ENCODE peak calls at places on chromosome 6, in ten cellular contexts. E, U, H, T, F, N, Q, M, K and A are unnamed samples.

GRCh38 chr6:153131037-153131981 is at the start of gene RGS17:
- DNase-seq in E (peak; percentile 84), U (peak; percentile 76), H (no peak), T (peak; percentile 39), F (peak; percentile 33), N (peak; percentile 56), Q (peak; percentile 45), M (peak; percentile 64), K (no peak), A (no peak)

GRCh38 chr6:2502096-2502997 is 248.4 kb downstream of the MYLK4 start:
- DNase-seq in E (no peak), U (no peak), H (no peak), T (no peak), F (no peak), N (no peak), Q (no peak), M (no peak), K (no peak), A (no peak)

GRCh38 chr6:2885967-2886731 is 17.0 kb downstream of the SERPINB9 start:
- DNase-seq in E (no peak), U (no peak), H (no peak), T (no peak), F (no peak), N (no peak), Q (no peak), M (no peak), K (no peak), A (no peak)

GRCh38 chr6:127124196-127124595 is 5.7 kb downstream of the RSPO3 start:
- DNase-seq in E (no peak), U (no peak), H (no peak), T (no peak), F (no peak), N (no peak), Q (no peak), M (no peak), K (no peak), A (no peak)

GRCh38 chr6:4253604-4254211 is 118.3 kb upstream of the ECI2 start:
- DNase-seq in E (peak; percentile 65), U (no peak), H (no peak), T (peak; percentile 27), F (no peak), N (peak; percentile 32), Q (no peak), M (peak; percentile 23), K (no peak), A (no peak)

GRCh38 chr6:164085086-164085485 is 670.6 kb downstream of the QKI start:
- DNase-seq in E (no peak), U (no peak), H (no peak), T (no peak), F (no peak), N (no peak), Q (no peak), M (peak; percentile 90), K (no peak), A (no peak)

GRCh38 chr6:75855047-75855446 is 106.0 kb downstream of the MYO6 start:
- DNase-seq in E (peak; percentile 16), U (peak; percentile 18), H (no peak), T (peak; percentile 29), F (no peak), N (peak; percentile 6), Q (peak; percentile 71), M (peak; percentile 77), K (no peak), A (no peak)

GRCh38 chr6:11471261-11471660 is 66.3 kb upstream of the TMEM170B start:
- DNase-seq in E (no peak), U (no peak), H (no peak), T (no peak), F (no peak), N (no peak), Q (no peak), M (no peak), K (no peak), A (no peak)

GRCh38 chr6:101544286-101544685 is 150.8 kb downstream of the GRIK2 start:
- DNase-seq in E (peak; percentile 31), U (no peak), H (no peak), T (no peak), F (no peak), N (no peak), Q (no peak), M (no peak), K (no peak), A (no peak)

GRCh38 chr6:31125162-31125561 is 4.9 kb upstream of the CDSN start:
- DNase-seq in E (peak; percentile 75), U (no peak), H (no peak), T (peak; percentile 68), F (no peak), N (peak; percentile 15), Q (no peak), M (no peak), K (no peak), A (no peak)

GRCh38 chr6:88605271-88605670 is 358.1 kb downstream of the RNGTT start:
- DNase-seq in E (no peak), U (no peak), H (no peak), T (no peak), F (no peak), N (no peak), Q (no peak), M (no peak), K (no peak), A (no peak)

GRCh38 chr6:87197547-87197946 is 42.2 kb downstream of the ZNF292 start:
- DNase-seq in E (no peak), U (peak; percentile 62), H (no peak), T (no peak), F (no peak), N (no peak), Q (no peak), M (no peak), K (no peak), A (no peak)

GRCh38 chr6:74574794-74575193 is 631.1 kb downstream of the COL12A1 start:
- DNase-seq in E (no peak), U (no peak), H (no peak), T (peak; percentile 2), F (no peak), N (peak; percentile 68), Q (peak; percentile 18), M (no peak), K (no peak), A (no peak)

GRCh38 chr6:28580484-28580883 is 54.8 kb downstream of the GPX5 start:
- DNase-seq in E (no peak), U (no peak), H (no peak), T (peak; percentile 36), F (no peak), N (no peak), Q (peak; percentile 29), M (no peak), K (no peak), A (no peak)

GRCh38 chr6:70377372-70377771 is 35.9 kb upstream of the FAM135A start:
- DNase-seq in E (no peak), U (no peak), H (no peak), T (no peak), F (no peak), N (no peak), Q (no peak), M (no peak), K (no peak), A (peak; percentile 40)

GRCh38 chr6:90610671-90611542 is 24.0 kb upstream of the MAP3K7 start:
- DNase-seq in E (peak; percentile 12), U (peak; percentile 72), H (peak; percentile 2), T (peak; percentile 43), F (peak; percentile 5), N (no peak), Q (peak; percentile 12), M (peak; percentile 67), K (no peak), A (no peak)

GRCh38 chr6:148235446-148235845 is 107.2 kb upstream of the SASH1 start:
- DNase-seq in E (peak; percentile 92), U (no peak), H (no peak), T (no peak), F (no peak), N (no peak), Q (no peak), M (no peak), K (no peak), A (no peak)

GRCh38 chr6:40959781-40960327 is 79.2 kb downstream of the UNC5CL start:
- DNase-seq in E (no peak), U (no peak), H (no peak), T (no peak), F (no peak), N (no peak), Q (no peak), M (no peak), K (no peak), A (no peak)

GRCh38 chr6:45830441-45831139 is 185.1 kb downstream of the CLIC5 start:
- DNase-seq in E (no peak), U (peak; percentile 67), H (no peak), T (no peak), F (no peak), N (no peak), Q (peak; percentile 48), M (no peak), K (no peak), A (no peak)

GRCh38 chr6:75096986-75097385 is 108.9 kb downstream of the COL12A1 start:
- DNase-seq in E (no peak), U (no peak), H (no peak), T (no peak), F (no peak), N (no peak), Q (no peak), M (no peak), K (no peak), A (no peak)

GRCh38 chr6:161847628-161848027 is 573.8 kb upstream of the AGPAT4 start:
- DNase-seq in E (no peak), U (no peak), H (no peak), T (no peak), F (no peak), N (no peak), Q (no peak), M (no peak), K (no peak), A (no peak)

GRCh38 chr6:53646606-53647005 is 18.9 kb downstream of the KLHL31 start:
- DNase-seq in E (no peak), U (no peak), H (no peak), T (no peak), F (no peak), N (no peak), Q (no peak), M (no peak), K (no peak), A (no peak)

GRCh38 chr6:88763160-88763559 is 200.3 kb downstream of the RNGTT start:
- DNase-seq in E (no peak), U (no peak), H (no peak), T (no peak), F (no peak), N (no peak), Q (no peak), M (no peak), K (no peak), A (no peak)

GRCh38 chr6:111711476-111711875 is 105.8 kb upstream of the TRAF3IP2 start:
- DNase-seq in E (no peak), U (no peak), H (no peak), T (peak; percentile 40), F (no peak), N (no peak), Q (no peak), M (peak; percentile 80), K (no peak), A (no peak)

GRCh38 chr6:40436685-40437604 is 150.2 kb downstream of the LRFN2 start:
- DNase-seq in E (peak; percentile 8), U (no peak), H (no peak), T (no peak), F (no peak), N (no peak), Q (no peak), M (peak; percentile 44), K (no peak), A (no peak)

GRCh38 chr6:160919713-160920112 is 71.9 kb upstream of the MAP3K4 start:
- DNase-seq in E (peak; percentile 67), U (no peak), H (no peak), T (no peak), F (no peak), N (no peak), Q (no peak), M (no peak), K (no peak), A (no peak)

GRCh38 chr6:163532526-163533078 is 118.1 kb downstream of the QKI start:
- DNase-seq in E (no peak), U (no peak), H (no peak), T (no peak), F (no peak), N (no peak), Q (no peak), M (no peak), K (no peak), A (no peak)

GRCh38 chr6:706161-706560 is 13.2 kb upstream of the EXOC2 start:
- DNase-seq in E (no peak), U (no peak), H (no peak), T (no peak), F (no peak), N (no peak), Q (no peak), M (no peak), K (no peak), A (no peak)